ENCODE peak calls at places on chromosome 21, in four cellular contexts. One of them, this sample, is unnamed. For H3K4me1, the result is how much of the 10 kb centered on the place peaks cover.

GRCh38 chr21:15210235-15210678 is 145.5 kb upstream of the NRIP1 start:
- DNase-seq in heart left ventricle: peak
- DNase-seq in body of pancreas: peak
- DNase-seq in psoas muscle: peak
- DNase-seq in this sample: peak

GRCh38 chr21:46599251-46599572 is 5.7 kb downstream of the S100B start:
- DNase-seq in heart left ventricle: peak
- DNase-seq in body of pancreas: peak
- DNase-seq in psoas muscle: no peak
- DNase-seq in this sample: no peak

GRCh38 chr21:46455575-46456385 is 2.9 kb upstream of the DIP2A start:
- DNase-seq in psoas muscle: no peak
- DNase-seq in heart left ventricle: peak
- DNase-seq in body of pancreas: no peak
- DNase-seq in this sample: no peak

GRCh38 chr21:46157987-46158451 is 2.6 kb upstream of the FTCD start:
- DNase-seq in body of pancreas: no peak
- DNase-seq in psoas muscle: no peak
- DNase-seq in heart left ventricle: peak
- DNase-seq in this sample: no peak

GRCh38 chr21:45224189-45224938 is 63.3 kb downstream of the POFUT2 start:
- DNase-seq in heart left ventricle: peak
- DNase-seq in body of pancreas: no peak
- DNase-seq in psoas muscle: no peak
- DNase-seq in this sample: no peak

GRCh38 chr21:15112858-15113257 is 48.1 kb upstream of the NRIP1 start:
- DNase-seq in psoas muscle: no peak
- DNase-seq in body of pancreas: no peak
- DNase-seq in heart left ventricle: no peak
- DNase-seq in this sample: no peak

GRCh38 chr21:40793057-40793456 is 53.9 kb downstream of the DSCAM start:
- DNase-seq in psoas muscle: no peak
- DNase-seq in body of pancreas: no peak
- DNase-seq in heart left ventricle: no peak
- DNase-seq in this sample: no peak

GRCh38 chr21:40990366-40990765 is 143.4 kb upstream of the DSCAM start:
- DNase-seq in body of pancreas: no peak
- DNase-seq in psoas muscle: no peak
- DNase-seq in heart left ventricle: no peak
- DNase-seq in this sample: no peak

GRCh38 chr21:15667010-15667409 is 62.8 kb upstream of the USP25 start:
- DNase-seq in body of pancreas: no peak
- DNase-seq in heart left ventricle: no peak
- DNase-seq in psoas muscle: no peak
- DNase-seq in this sample: no peak

GRCh38 chr21:46003575-46004007 is 22.0 kb downstream of the COL6A1 start:
- DNase-seq in body of pancreas: no peak
- DNase-seq in heart left ventricle: no peak
- DNase-seq in psoas muscle: no peak
- DNase-seq in this sample: no peak

GRCh38 chr21:45290948-45291612 is 3.4 kb upstream of the POFUT2 start:
- DNase-seq in heart left ventricle: peak
- DNase-seq in psoas muscle: peak
- DNase-seq in body of pancreas: no peak
- DNase-seq in this sample: no peak

GRCh38 chr21:29643289-29643688 is 296.5 kb downstream of the GRIK1 start:
- DNase-seq in heart left ventricle: no peak
- DNase-seq in body of pancreas: no peak
- DNase-seq in psoas muscle: no peak
- DNase-seq in this sample: no peak

GRCh38 chr21:32726742-32727477 is 903 bp downstream of the SYNJ1 start:
- DNase-seq in body of pancreas: peak
- DNase-seq in psoas muscle: no peak
- DNase-seq in heart left ventricle: peak
- DNase-seq in this sample: peak

GRCh38 chr21:45639206-45640000 is 4.1 kb upstream of the PCBP3 start:
- DNase-seq in heart left ventricle: no peak
- DNase-seq in body of pancreas: no peak
- DNase-seq in psoas muscle: no peak
- DNase-seq in this sample: peak

GRCh38 chr21:45870421-45870820 is 111.1 kb upstream of the COL6A1 start:
- DNase-seq in heart left ventricle: no peak
- DNase-seq in psoas muscle: no peak
- DNase-seq in body of pancreas: no peak
- DNase-seq in this sample: no peak

GRCh38 chr21:29466532-29466931 is 167.8 kb downstream of the BACH1 start:
- DNase-seq in body of pancreas: no peak
- DNase-seq in heart left ventricle: no peak
- DNase-seq in psoas muscle: no peak
- DNase-seq in this sample: no peak

GRCh38 chr21:29418813-29419212 is 120.1 kb downstream of the BACH1 start:
- DNase-seq in body of pancreas: no peak
- DNase-seq in heart left ventricle: no peak
- DNase-seq in psoas muscle: no peak
- DNase-seq in this sample: no peak

GRCh38 chr21:45874716-45875415 is 106.7 kb upstream of the COL6A1 start:
- DNase-seq in psoas muscle: peak
- DNase-seq in heart left ventricle: no peak
- DNase-seq in body of pancreas: peak
- DNase-seq in this sample: no peak

GRCh38 chr21:28719731-28720130 is 272.9 kb downstream of the LTN1 start:
- DNase-seq in heart left ventricle: no peak
- DNase-seq in body of pancreas: no peak
- DNase-seq in psoas muscle: no peak
- DNase-seq in this sample: no peak

GRCh38 chr21:30839304-30839703 is 9.7 kb upstream of the KRTAP7-1 start:
- DNase-seq in body of pancreas: peak
- DNase-seq in psoas muscle: no peak
- DNase-seq in heart left ventricle: no peak
- DNase-seq in this sample: peak

GRCh38 chr21:46551636-46552241 is 53.1 kb downstream of the S100B start:
- DNase-seq in heart left ventricle: no peak
- DNase-seq in body of pancreas: peak
- DNase-seq in psoas muscle: peak
- DNase-seq in this sample: no peak

GRCh38 chr21:44836349-44836665 is 18.4 kb upstream of the SUMO3 start:
- DNase-seq in psoas muscle: no peak
- DNase-seq in body of pancreas: no peak
- DNase-seq in heart left ventricle: no peak
- DNase-seq in this sample: no peak

GRCh38 chr21:18760247-18760646 is 356.7 kb upstream of the TMPRSS15 start:
- DNase-seq in body of pancreas: no peak
- DNase-seq in psoas muscle: no peak
- DNase-seq in heart left ventricle: no peak
- DNase-seq in this sample: no peak

GRCh38 chr21:32055305-32055704 is 182.5 kb downstream of the HUNK start:
- DNase-seq in body of pancreas: peak
- DNase-seq in psoas muscle: no peak
- DNase-seq in heart left ventricle: no peak
- DNase-seq in this sample: no peak

GRCh38 chr21:46158666-46159300 is 3.4 kb upstream of the FTCD start:
- DNase-seq in heart left ventricle: peak
- DNase-seq in psoas muscle: peak
- DNase-seq in body of pancreas: no peak
- DNase-seq in this sample: no peak

GRCh38 chr21:43280949-43281633 is 112.3 kb downstream of the CRYAA start:
- DNase-seq in body of pancreas: no peak
- DNase-seq in psoas muscle: no peak
- DNase-seq in heart left ventricle: no peak
- DNase-seq in this sample: no peak

GRCh38 chr21:44426663-44427191 is 28.6 kb upstream of the LRRC3 start:
- DNase-seq in heart left ventricle: no peak
- DNase-seq in psoas muscle: peak
- DNase-seq in body of pancreas: no peak
- DNase-seq in this sample: no peak

GRCh38 chr21:43921979-43922945 is 57.2 kb downstream of the AGPAT3 start:
- DNase-seq in psoas muscle: peak
- DNase-seq in body of pancreas: no peak
- DNase-seq in heart left ventricle: no peak
- DNase-seq in this sample: no peak

GRCh38 chr21:31161157-31161556 is 122.9 kb upstream of the KRTAP19-8 start:
- DNase-seq in body of pancreas: no peak
- DNase-seq in psoas muscle: no peak
- DNase-seq in heart left ventricle: no peak
- DNase-seq in this sample: no peak

GRCh38 chr21:43687566-43688395 is 28.4 kb downstream of the RRP1B start:
- DNase-seq in heart left ventricle: peak
- DNase-seq in body of pancreas: no peak
- DNase-seq in psoas muscle: no peak
- DNase-seq in this sample: no peak

GRCh38 chr21:45041984-45042663 is 32.3 kb upstream of the ADARB1 start:
- DNase-seq in psoas muscle: no peak
- DNase-seq in body of pancreas: no peak
- DNase-seq in heart left ventricle: no peak
- DNase-seq in this sample: no peak

GRCh38 chr21:45154511-45155508 is 80.4 kb downstream of the ADARB1 start:
- DNase-seq in heart left ventricle: no peak
- DNase-seq in psoas muscle: no peak
- DNase-seq in body of pancreas: no peak
- DNase-seq in this sample: peak

GRCh38 chr21:44372616-44373015 is 19.2 kb downstream of the TRPM2 start:
- DNase-seq in heart left ventricle: no peak
- DNase-seq in body of pancreas: no peak
- DNase-seq in psoas muscle: peak
- DNase-seq in this sample: no peak

GRCh38 chr21:14120091-14120734 is 90.5 kb downstream of the LIPI start:
- DNase-seq in psoas muscle: no peak
- DNase-seq in heart left ventricle: no peak
- DNase-seq in body of pancreas: peak
- DNase-seq in this sample: peak

GRCh38 chr21:21002137-21002536 is 3.9 kb downstream of the NCAM2 start:
- DNase-seq in psoas muscle: no peak
- DNase-seq in body of pancreas: no peak
- DNase-seq in heart left ventricle: no peak
- DNase-seq in this sample: no peak

GRCh38 chr21:45640888-45641479 is 2.5 kb upstream of the PCBP3 start:
- DNase-seq in body of pancreas: no peak
- DNase-seq in heart left ventricle: peak
- DNase-seq in psoas muscle: no peak
- DNase-seq in this sample: no peak

GRCh38 chr21:46667735-46668380 is 32.4 kb downstream of the PRMT2 start:
- DNase-seq in heart left ventricle: no peak
- DNase-seq in psoas muscle: peak
- DNase-seq in body of pancreas: no peak
- DNase-seq in this sample: no peak

GRCh38 chr21:31781737-31782136 is 49.8 kb upstream of the SCAF4 start:
- DNase-seq in psoas muscle: no peak
- DNase-seq in heart left ventricle: peak
- DNase-seq in body of pancreas: peak
- DNase-seq in this sample: no peak

GRCh38 chr21:27212444-27212843 is 245.6 kb upstream of the ADAMTS5 start:
- DNase-seq in heart left ventricle: no peak
- DNase-seq in body of pancreas: no peak
- DNase-seq in psoas muscle: no peak
- DNase-seq in this sample: no peak

GRCh38 chr21:19011448-19011847 is 607.9 kb upstream of the TMPRSS15 start:
- DNase-seq in psoas muscle: no peak
- DNase-seq in body of pancreas: no peak
- DNase-seq in heart left ventricle: peak
- DNase-seq in this sample: no peak

GRCh38 chr21:38956006-38956405 is 150.3 kb downstream of the ETS2 start:
- DNase-seq in heart left ventricle: no peak
- DNase-seq in body of pancreas: no peak
- DNase-seq in psoas muscle: no peak
- DNase-seq in this sample: no peak
- H3K27ac ChIP-seq in heart left ventricle: no peak
- H3K27ac ChIP-seq in body of pancreas: no peak
- H3K27ac ChIP-seq in psoas muscle: no peak
- H3K27ac ChIP-seq in this sample: no peak

DNA sequence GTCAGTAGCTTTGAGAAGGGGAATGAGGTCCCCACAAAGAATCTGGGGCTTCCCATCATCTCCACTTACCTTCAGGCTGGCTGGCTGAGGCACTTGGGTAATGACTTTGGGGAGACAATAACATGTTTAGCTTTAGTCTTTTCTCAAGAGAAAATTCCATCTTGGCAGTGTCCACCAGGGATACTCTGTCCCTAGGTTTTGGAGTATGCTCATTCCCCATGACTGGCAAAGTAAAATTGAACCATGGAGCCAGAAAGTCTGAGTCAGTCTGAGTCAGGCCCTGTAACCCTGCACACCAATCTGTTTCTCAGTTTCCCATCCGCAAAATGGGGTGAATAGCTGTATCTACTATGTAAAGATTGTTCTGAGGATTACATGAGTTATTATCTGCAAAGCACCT is 28.2 kb downstream of the RUNX1 start:
- DNase-seq in body of pancreas: no peak
- DNase-seq in psoas muscle: no peak
- DNase-seq in heart left ventricle: no peak
- DNase-seq in this sample: no peak
- H3K4me1 ChIP-seq in body of pancreas: under half
- H3K4me1 ChIP-seq in psoas muscle: under half
- H3K4me1 ChIP-seq in heart left ventricle: under half
- H3K4me1 ChIP-seq in this sample: under half

GRCh38 chr21:17711896-17712295 is 99.2 kb upstream of the BTG3 start:
- DNase-seq in heart left ventricle: no peak
- DNase-seq in psoas muscle: no peak
- DNase-seq in body of pancreas: no peak
- DNase-seq in this sample: no peak
- H3K4me3 ChIP-seq in heart left ventricle: no peak
- H3K4me3 ChIP-seq in psoas muscle: no peak
- H3K4me3 ChIP-seq in body of pancreas: no peak
- H3K4me3 ChIP-seq in this sample: no peak

GRCh38 chr21:26079376-26079775 is 91.2 kb downstream of the APP start:
- DNase-seq in heart left ventricle: no peak
- DNase-seq in psoas muscle: no peak
- DNase-seq in body of pancreas: no peak
- DNase-seq in this sample: no peak
- H3K27ac ChIP-seq in heart left ventricle: no peak
- H3K27ac ChIP-seq in psoas muscle: no peak
- H3K27ac ChIP-seq in body of pancreas: no peak
- H3K27ac ChIP-seq in this sample: no peak

DNA sequence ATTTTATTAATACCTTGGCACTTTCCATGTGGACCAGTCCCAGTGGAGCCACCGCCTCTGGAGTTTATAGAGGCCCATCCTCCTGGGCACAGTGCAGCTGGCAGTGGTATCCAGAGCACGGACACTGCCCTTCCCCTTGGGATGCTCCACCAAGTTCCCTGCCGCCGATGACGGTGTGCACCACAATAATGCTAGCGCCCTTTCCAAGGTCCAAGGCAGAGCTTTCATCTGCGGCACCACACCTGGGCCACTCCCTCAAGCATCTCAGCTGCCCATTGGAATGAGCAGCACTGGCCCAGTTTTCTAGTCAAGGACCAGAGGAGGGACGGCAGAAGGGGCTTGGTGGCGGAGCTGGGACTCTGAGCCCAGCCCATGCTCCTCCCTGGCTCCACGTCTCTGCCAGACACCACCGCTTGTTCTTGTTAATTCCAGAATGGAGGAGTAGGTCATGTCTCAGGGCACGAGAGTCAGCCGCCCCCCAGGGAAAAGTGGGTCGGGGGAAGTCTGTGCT is 24.5 kb downstream of the SIM2 start:
- DNase-seq in body of pancreas: no peak
- DNase-seq in heart left ventricle: no peak
- DNase-seq in psoas muscle: no peak
- DNase-seq in this sample: peak
- H3K4me1 ChIP-seq in body of pancreas: under half
- H3K4me1 ChIP-seq in heart left ventricle: under half
- H3K4me1 ChIP-seq in psoas muscle: under half
- H3K4me1 ChIP-seq in this sample: under half